ENCODE peak calls at places on chromosomes 16 and 17, in eight cellular contexts. X, I, L, V, T, Y, U and Z are unnamed samples.

GRCh38 chr17:78120971-78121800 is 7.4 kb downstream of the TMC6 start:
- DNase-seq in X (no peak), I (no peak), L (no peak), V (no peak), T (no peak), Y (no peak), U (peak), Z (no peak)

GRCh38 chr17:6070280-6070894 is at the start of gene WSCD1:
- DNase-seq in X (no peak), I (peak), L (peak), V (peak), T (no peak), Y (no peak), U (peak), Z (no peak)

GRCh38 chr16:30539000-30539964 is 4.6 kb upstream of the ZNF747 start:
- DNase-seq in X (no peak), I (no peak), L (no peak), V (no peak), T (no peak), Y (no peak), U (no peak), Z (no peak)

GRCh38 chr17:74059471-74059870 is 144.0 kb upstream of the RPL38 start:
- DNase-seq in X (no peak), I (no peak), L (no peak), V (no peak), T (no peak), Y (no peak), U (no peak), Z (no peak)

GRCh38 chr17:3915642-3916012 is 638 bp downstream of the P2RX1 start:
- DNase-seq in X (no peak), I (no peak), L (no peak), V (no peak), T (no peak), Y (no peak), U (peak), Z (no peak)

GRCh38 chr17:7380321-7380720 is 568 bp upstream of the TNK1 start:
- DNase-seq in X (no peak), I (peak), L (no peak), V (peak), T (no peak), Y (no peak), U (no peak), Z (no peak)

GRCh38 chr17:66312912-66313311 is 10.5 kb downstream of the PRKCA start:
- DNase-seq in X (no peak), I (no peak), L (no peak), V (no peak), T (no peak), Y (no peak), U (no peak), Z (no peak)

GRCh38 chr16:65667013-65667578 is 545.2 kb upstream of the CDH11 start:
- DNase-seq in X (no peak), I (no peak), L (no peak), V (no peak), T (no peak), Y (peak), U (no peak), Z (no peak)

GRCh38 chr17:46194393-46195216 is 1.4 kb upstream of the KANSL1 start:
- DNase-seq in X (no peak), I (no peak), L (peak), V (peak), T (peak), Y (peak), U (peak), Z (no peak)

GRCh38 chr16:5916711-5917191 is 819.2 kb upstream of the EEF2KMT start:
- DNase-seq in X (no peak), I (no peak), L (no peak), V (no peak), T (no peak), Y (no peak), U (no peak), Z (no peak)

GRCh38 chr16:66984902-66985311 is 3.5 kb upstream of the CES4A start:
- DNase-seq in X (no peak), I (no peak), L (no peak), V (no peak), T (no peak), Y (no peak), U (no peak), Z (no peak)

DNA sequence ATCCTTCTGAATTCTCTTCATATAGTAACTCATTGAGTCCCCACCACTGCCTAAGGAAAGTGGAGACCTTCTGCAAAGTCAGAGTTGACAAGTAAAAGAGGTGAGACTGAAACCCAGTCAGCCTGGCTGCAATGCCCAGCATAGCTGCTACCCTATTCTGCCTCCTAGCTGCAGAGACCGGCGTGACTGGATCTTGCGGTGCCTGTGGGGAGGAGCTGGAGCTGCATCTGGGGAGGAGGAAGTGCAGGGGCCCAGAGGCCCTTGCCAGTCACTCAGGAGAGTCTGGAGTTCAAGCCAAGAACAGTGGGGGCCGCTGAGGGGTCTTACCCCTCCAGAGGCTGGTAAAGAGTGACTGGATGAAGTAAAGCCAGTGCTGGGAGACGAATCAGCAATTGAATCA is 35.0 kb upstream of the ZNF423 start:
- DNase-seq in X (no peak), I (peak), L (no peak), V (no peak), T (no peak), Y (peak), U (no peak), Z (no peak)
- TF ChIP-seq CTCF in X (no peak), I (peak), L (no peak), V (no peak), T (no peak), Y (peak), U (peak), Z (peak)

GRCh38 chr17:1997146-1997586 is 28.0 kb downstream of the RTN4RL1 start:
- DNase-seq in X (no peak), I (peak), L (peak), V (no peak), T (no peak), Y (no peak), U (no peak), Z (peak)
- H3K4me3 ChIP-seq in X (no peak), I (peak), L (peak), V (no peak), T (no peak), Y (no peak), U (no peak), Z (no peak)

DNA sequence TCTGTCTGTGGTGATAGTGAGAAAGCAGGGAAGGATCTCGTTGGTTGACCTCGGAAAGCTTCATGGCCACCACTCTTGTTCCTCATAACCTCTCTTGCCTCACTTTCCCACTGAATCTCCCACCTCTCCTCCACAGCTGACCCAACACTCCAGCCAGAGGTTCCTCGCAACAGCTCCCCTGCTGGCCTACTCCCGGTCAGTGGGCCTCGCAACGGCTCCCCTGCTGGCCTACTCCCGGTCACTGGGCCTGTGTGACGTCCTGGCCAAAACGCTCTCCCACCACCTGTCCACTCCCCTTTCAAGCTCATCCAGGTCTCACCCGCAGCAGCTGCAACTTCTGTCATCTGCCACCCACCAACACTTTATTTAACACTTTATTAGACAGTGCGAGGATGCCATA is 149.1 kb downstream of the VPS53 start:
- DNase-seq in X (no peak), I (no peak), L (no peak), V (no peak), T (no peak), Y (peak), U (no peak), Z (no peak)
- TF ChIP-seq CTCF in X (no peak), I (no peak), L (peak), V (no peak), T (peak), Y (peak), U (no peak), Z (peak)

DNA sequence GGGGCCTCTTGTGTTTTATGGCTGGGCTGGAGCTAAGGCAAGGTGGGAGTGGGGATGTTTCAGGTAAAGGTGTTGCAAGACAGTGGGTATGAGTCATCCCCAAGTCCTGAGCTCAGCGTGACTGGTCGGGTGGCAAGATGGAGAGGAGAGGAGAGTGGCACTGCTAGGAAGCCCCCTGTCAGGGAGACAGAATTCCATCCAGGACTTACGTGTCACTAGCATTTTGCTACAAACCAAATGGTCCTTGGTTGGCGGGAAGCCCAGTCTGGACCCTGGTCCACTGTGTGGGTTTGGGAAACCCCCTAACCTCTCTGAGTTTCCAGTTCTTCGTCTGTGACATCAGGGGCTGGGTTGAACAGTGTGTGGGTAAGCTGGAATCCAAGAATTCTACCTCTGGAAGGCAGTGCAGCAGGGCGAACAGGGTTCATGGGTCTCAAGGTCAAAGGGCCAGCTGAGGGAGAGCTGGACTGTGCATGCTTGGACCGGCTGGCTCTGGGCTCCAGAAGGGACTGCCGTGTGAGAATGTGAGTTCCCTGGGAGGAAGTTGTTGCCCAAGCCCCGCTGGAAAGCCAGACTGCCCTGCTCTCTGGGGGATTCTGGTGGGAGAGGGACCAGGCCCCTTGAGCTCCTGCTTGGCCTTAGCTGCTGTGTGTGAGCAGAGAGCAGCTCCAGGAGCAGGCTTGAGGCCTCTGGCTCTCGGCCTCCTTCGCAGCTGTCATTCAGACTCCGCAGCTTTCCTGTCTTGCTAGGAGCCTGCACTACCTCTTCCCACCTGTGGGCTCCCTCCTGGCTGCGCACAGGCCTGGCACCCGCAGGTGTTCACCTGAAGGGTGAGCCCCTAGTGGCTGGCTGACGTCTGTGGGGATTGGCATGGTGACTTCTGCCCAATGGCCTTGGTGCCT is 84.5 kb downstream of the NT5M start:
- DNase-seq in X (no peak), I (peak), L (peak), V (no peak), T (no peak), Y (no peak), U (peak), Z (no peak)
- H3K4me3 ChIP-seq in X (no peak), I (no peak), L (no peak), V (no peak), T (no peak), Y (no peak), U (no peak), Z (no peak)

GRCh38 chr17:28033972-28034714 is 8.3 kb upstream of the NLK start:
- DNase-seq in X (no peak), I (no peak), L (no peak), V (peak), T (no peak), Y (peak), U (no peak), Z (no peak)

GRCh38 chr17:28029033-28029432 is 13.4 kb upstream of the NLK start:
- DNase-seq in X (no peak), I (no peak), L (no peak), V (no peak), T (no peak), Y (no peak), U (no peak), Z (no peak)

GRCh38 chr17:28030386-28030785 is 12.1 kb upstream of the NLK start:
- DNase-seq in X (no peak), I (peak), L (no peak), V (no peak), T (no peak), Y (no peak), U (no peak), Z (no peak)

DNA sequence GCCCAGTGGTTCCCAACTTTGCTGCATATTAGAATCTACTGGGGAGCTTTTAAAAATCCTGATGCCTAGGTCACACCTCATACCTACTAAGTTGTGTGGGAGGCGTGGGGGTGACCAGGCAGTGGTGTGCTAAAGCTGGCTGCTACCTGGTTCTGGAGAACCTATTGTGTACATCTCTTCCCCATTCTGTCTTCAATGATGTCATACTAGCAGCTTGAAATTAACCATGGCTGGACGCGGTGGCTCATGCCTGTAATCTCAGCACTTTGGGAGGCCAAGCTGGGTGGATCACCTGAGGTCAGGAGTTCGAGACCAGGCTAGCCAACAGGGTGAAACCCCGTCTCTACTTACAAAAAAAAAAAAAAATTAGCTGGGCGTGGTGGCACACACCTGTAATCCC is 11.3 kb upstream of the NLK start:
- DNase-seq in X (no peak), I (no peak), L (no peak), V (no peak), T (no peak), Y (no peak), U (no peak), Z (no peak)
- TF ChIP-seq CTCF in X (no peak), I (no peak), L (no peak), V (no peak), T (no peak), Y (no peak), U (no peak), Z (no peak)